ENCODE peak calls at places on chromosomes 3 and 15, in four cellular contexts. N, A, E and V are unnamed samples.

GRCh38 chr3:54262943-54263342 is 140.6 kb downstream of the CACNA2D3 start:
- DNase-seq in N (no peak), A (no peak), E (no peak), V (no peak)

GRCh38 chr3:141447391-141447790 is 39.4 kb upstream of the RASA2 start:
- DNase-seq in N (no peak), A (no peak), E (no peak), V (no peak)

GRCh38 chr3:16461463-16462245 is 51.8 kb downstream of the RFTN1 start:
- DNase-seq in N (no peak), A (no peak), E (no peak), V (no peak)

GRCh38 chr15:83282859-83283812 is 1.3 kb downstream of the BNC1 start:
- DNase-seq in N (no peak), A (no peak), E (no peak), V (peak)

GRCh38 chr3:186414735-186415419 is 52.8 kb upstream of the DGKG start:
- DNase-seq in N (no peak), A (no peak), E (no peak), V (no peak)

GRCh38 chr15:101121511-101122090 is 130.2 kb downstream of the CHSY1 start:
- DNase-seq in N (peak), A (no peak), E (no peak), V (peak)

GRCh38 chr3:28019740-28020139 is 221.7 kb upstream of the CMC1 start:
- DNase-seq in N (no peak), A (no peak), E (no peak), V (no peak)

GRCh38 chr3:108590443-108590842 is 921 bp downstream of the DZIP3 start:
- DNase-seq in N (peak), A (peak), E (no peak), V (peak)

GRCh38 chr3:113546414-113546893 is 14.1 kb downstream of the SIDT1 start:
- DNase-seq in N (no peak), A (no peak), E (peak), V (no peak)

GRCh38 chr3:53862241-53862640 is 15.9 kb downstream of the IL17RB start:
- DNase-seq in N (no peak), A (no peak), E (no peak), V (no peak)

GRCh38 chr3:175155172-175155571 is 296.0 kb downstream of the NAALADL2 start:
- DNase-seq in N (no peak), A (no peak), E (no peak), V (no peak)

GRCh38 chr3:37787027-37787868 is 74.4 kb upstream of the CTDSPL start:
- DNase-seq in N (no peak), A (no peak), E (no peak), V (no peak)

GRCh38 chr3:42025388-42026138 is 63.7 kb upstream of the ULK4 start:
- DNase-seq in N (peak), A (no peak), E (no peak), V (peak)

GRCh38 chr3:45549961-45550360 is 44.6 kb upstream of the LIMD1 start:
- DNase-seq in N (no peak), A (no peak), E (no peak), V (no peak)

GRCh38 chr3:136932518-136932917 is 25.3 kb upstream of the IL20RB start:
- DNase-seq in N (no peak), A (no peak), E (no peak), V (no peak)

GRCh38 chr15:62795171-62795570 is 247.4 kb upstream of the TPM1 start:
- DNase-seq in N (no peak), A (no peak), E (peak), V (no peak)

GRCh38 chr3:186247821-186248814 is 113.9 kb downstream of the DGKG start:
- DNase-seq in N (no peak), A (no peak), E (no peak), V (no peak)

GRCh38 chr15:72344602-72345001 is 24.6 kb upstream of the CELF6 start:
- DNase-seq in N (no peak), A (no peak), E (no peak), V (no peak)

GRCh38 chr3:38227989-38228388 is 37.6 kb upstream of the SLC22A13 start:
- DNase-seq in N (no peak), A (no peak), E (no peak), V (no peak)

GRCh38 chr3:33030802-33031201 is 66.1 kb downstream of the GLB1 start:
- DNase-seq in N (peak), A (no peak), E (no peak), V (peak)

GRCh38 chr15:60590935-60591490 is 112.1 kb upstream of the ICE2 start:
- DNase-seq in N (no peak), A (peak), E (no peak), V (peak)

GRCh38 chr3:127228866-127229265 is 35.9 kb downstream of the PRR23E start:
- DNase-seq in N (no peak), A (no peak), E (peak), V (no peak)

GRCh38 chr15:77081971-77082370 is 11.1 kb upstream of the TSPAN3 start:
- DNase-seq in N (no peak), A (no peak), E (no peak), V (no peak)

DNA sequence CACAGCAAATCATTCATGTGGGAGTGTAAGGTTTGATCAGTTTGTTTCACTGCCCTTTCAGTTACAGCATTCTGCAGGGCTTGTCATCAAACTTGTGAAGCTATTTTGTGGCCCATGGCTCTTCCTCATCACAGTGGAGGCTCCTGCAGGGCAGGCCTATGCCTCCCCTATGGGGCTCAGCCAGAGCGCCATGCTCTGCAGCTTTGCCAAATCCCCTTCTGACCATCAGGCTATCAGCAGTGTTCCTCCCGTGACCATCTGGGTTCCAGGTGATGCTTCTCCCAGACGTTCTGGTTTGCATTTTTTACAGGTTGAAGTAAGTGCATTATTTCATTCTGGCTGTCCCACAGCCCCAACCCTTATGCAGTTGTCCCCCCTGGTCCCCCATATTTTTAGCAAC is 28.1 kb upstream of the REC114 start:
- DNase-seq in N (no peak), A (no peak), E (no peak), V (no peak)
- TF ChIP-seq SP1 in N (no peak), A (no peak), E (no peak), V (no peak)

GRCh38 chr3:117706731-117707130 is 997.2 kb downstream of the TUSC7 start:
- DNase-seq in N (no peak), A (no peak), E (no peak), V (no peak)

GRCh38 chr3:117700573-117701360 is 991.2 kb downstream of the TUSC7 start:
- DNase-seq in N (no peak), A (no peak), E (no peak), V (no peak)

GRCh38 chr3:117708601-117709000 is 999.0 kb downstream of the TUSC7 start:
- DNase-seq in N (no peak), A (no peak), E (no peak), V (no peak)

GRCh38 chr3:117709108-117709507 is 999.5 kb downstream of the TUSC7 start:
- DNase-seq in N (no peak), A (no peak), E (no peak), V (no peak)

DNA sequence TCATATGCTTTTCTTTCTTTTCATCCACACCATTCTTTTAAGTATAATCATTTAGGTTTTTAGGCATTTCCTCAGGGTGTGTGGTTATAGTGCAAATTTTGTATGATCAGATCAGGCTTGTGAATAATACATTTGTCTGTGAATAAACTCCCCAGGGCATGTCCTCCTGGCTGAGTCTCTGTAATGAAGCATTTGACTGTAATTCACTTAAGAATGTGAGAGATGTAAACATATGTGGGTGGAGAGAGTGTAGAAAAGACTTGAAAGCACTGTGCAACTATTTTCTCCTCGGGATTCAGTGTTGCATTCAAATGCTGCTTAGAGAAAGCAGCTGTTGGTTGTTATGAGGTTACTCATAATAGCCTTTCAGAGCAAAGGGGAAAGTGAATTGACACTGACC is 996.5 kb downstream of the TUSC7 start:
- DNase-seq in N (no peak), A (no peak), E (no peak), V (no peak)
- TF ChIP-seq TARDBP in N (no peak), A (no peak), E (no peak), V (no peak)

GRCh38 chr15:57500256-57500655 is 91.4 kb upstream of the MYZAP start:
- DNase-seq in N (no peak), A (no peak), E (no peak), V (no peak)
- TF ChIP-seq SP1 in N (no peak), A (no peak), E (no peak), V (no peak)

GRCh38 chr3:133460809-133461208 is 61.0 kb downstream of the BFSP2 start:
- DNase-seq in N (no peak), A (no peak), E (no peak), V (no peak)

GRCh38 chr3:133457025-133457424 is 57.2 kb downstream of the BFSP2 start:
- DNase-seq in N (no peak), A (no peak), E (no peak), V (no peak)

GRCh38 chr3:133457465-133458067 is 57.7 kb downstream of the BFSP2 start:
- DNase-seq in N (peak), A (no peak), E (no peak), V (no peak)

GRCh38 chr3:133461291-133461690 is 61.4 kb downstream of the BFSP2 start:
- DNase-seq in N (no peak), A (peak), E (no peak), V (no peak)

GRCh38 chr3:133459400-133459799 is 59.5 kb downstream of the BFSP2 start:
- DNase-seq in N (no peak), A (peak), E (no peak), V (no peak)
- TF ChIP-seq TARDBP in N (no peak), A (no peak), E (no peak), V (no peak)